ENCODE peak calls at places on chromosomes 13 and 19, in five cellular contexts. One of them, this sample, is unnamed.
A peak's percentile ranks its signal among the peaks of the same experiment; 100 is the strongest.

GRCh38 chr13:62162860-62163259 is 747.2 kb upstream of the PCDH20 start:
- DNase-seq in HTR-8/SVneo: no peak
- DNase-seq in NCI-H1105 treated with DMSO at 0.1 percent for 48 hours: no peak
- DNase-seq in thoracic aorta: no peak
- DNase-seq in foreskin fibroblast: no peak
- DNase-seq in this sample: no peak

GRCh38 chr19:2167896-2168618 is 4.3 kb downstream of the DOT1L start:
- DNase-seq in HTR-8/SVneo: no peak
- DNase-seq in NCI-H1105 treated with DMSO at 0.1 percent for 48 hours: no peak
- DNase-seq in thoracic aorta: peak; percentile 71
- DNase-seq in foreskin fibroblast: peak; percentile 90
- DNase-seq in this sample: no peak

GRCh38 chr13:76129305-76130040 is 493.3 kb downstream of the LMO7 start:
- DNase-seq in HTR-8/SVneo: no peak
- DNase-seq in NCI-H1105 treated with DMSO at 0.1 percent for 48 hours: no peak
- DNase-seq in thoracic aorta: no peak
- DNase-seq in foreskin fibroblast: no peak
- DNase-seq in this sample: no peak

GRCh38 chr19:49637865-49638350 is 2.0 kb downstream of the RRAS start:
- DNase-seq in HTR-8/SVneo: peak; percentile 68
- DNase-seq in NCI-H1105 treated with DMSO at 0.1 percent for 48 hours: no peak
- DNase-seq in thoracic aorta: peak; percentile 55
- DNase-seq in foreskin fibroblast: peak; percentile 94
- DNase-seq in this sample: peak; percentile 70

GRCh38 chr19:16459680-16460079 is 12.1 kb downstream of the EPS15L1 start:
- DNase-seq in HTR-8/SVneo: no peak
- DNase-seq in NCI-H1105 treated with DMSO at 0.1 percent for 48 hours: no peak
- DNase-seq in thoracic aorta: no peak
- DNase-seq in foreskin fibroblast: peak; percentile 55
- DNase-seq in this sample: no peak

GRCh38 chr13:113470073-113470472 is 16.8 kb upstream of the ADPRHL1 start:
- DNase-seq in HTR-8/SVneo: no peak
- DNase-seq in NCI-H1105 treated with DMSO at 0.1 percent for 48 hours: no peak
- DNase-seq in thoracic aorta: no peak
- DNase-seq in foreskin fibroblast: no peak
- DNase-seq in this sample: no peak

GRCh38 chr19:4425531-4425930 is 23.1 kb downstream of the CHAF1A start:
- DNase-seq in HTR-8/SVneo: no peak
- DNase-seq in NCI-H1105 treated with DMSO at 0.1 percent for 48 hours: no peak
- DNase-seq in thoracic aorta: no peak
- DNase-seq in foreskin fibroblast: peak; percentile 91
- DNase-seq in this sample: peak; percentile 57

GRCh38 chr13:112207124-112207523 is 140.2 kb downstream of the SOX1 start:
- DNase-seq in HTR-8/SVneo: no peak
- DNase-seq in NCI-H1105 treated with DMSO at 0.1 percent for 48 hours: no peak
- DNase-seq in thoracic aorta: no peak
- DNase-seq in foreskin fibroblast: no peak
- DNase-seq in this sample: no peak

GRCh38 chr19:42555317-42555716 is 27.0 kb upstream of the CEACAM1 start:
- DNase-seq in HTR-8/SVneo: no peak
- DNase-seq in NCI-H1105 treated with DMSO at 0.1 percent for 48 hours: no peak
- DNase-seq in thoracic aorta: no peak
- DNase-seq in foreskin fibroblast: no peak
- DNase-seq in this sample: no peak